ENCODE peak calls at places on chromosome 22, in six cellular contexts. One of them, this sample, is unnamed.
A peak's percentile ranks its signal among the peaks of the same experiment; 100 is the strongest.

GRCh38 chr22:27462190-27462589 is 339.4 kb downstream of the MN1 start:
- DNase-seq in pancreas: peak; percentile 19
- DNase-seq in HL-60: no peak
- DNase-seq in SJCRH30: no peak
- DNase-seq in ovary: no peak
- DNase-seq in sigmoid colon: no peak
- DNase-seq in this sample: no peak

GRCh38 chr22:18068381-18068988 is 9.3 kb upstream of the PEX26 start:
- DNase-seq in pancreas: no peak
- DNase-seq in ovary: no peak
- DNase-seq in sigmoid colon: no peak
- DNase-seq in SJCRH30: no peak
- DNase-seq in HL-60: no peak
- DNase-seq in this sample: no peak

GRCh38 chr22:49481651-49482399 is 345.8 kb downstream of the BRD1 start:
- DNase-seq in HL-60: no peak
- DNase-seq in sigmoid colon: no peak
- DNase-seq in SJCRH30: no peak
- DNase-seq in ovary: no peak
- DNase-seq in pancreas: no peak
- DNase-seq in this sample: no peak

GRCh38 chr22:34122064-34122463 is 201.8 kb upstream of the LARGE1 start:
- DNase-seq in pancreas: no peak
- DNase-seq in SJCRH30: no peak
- DNase-seq in HL-60: no peak
- DNase-seq in ovary: no peak
- DNase-seq in sigmoid colon: no peak
- DNase-seq in this sample: no peak

GRCh38 chr22:20763630-20764029 is 10.3 kb upstream of the SERPIND1 start:
- DNase-seq in ovary: no peak
- DNase-seq in SJCRH30: no peak
- DNase-seq in sigmoid colon: no peak
- DNase-seq in HL-60: no peak
- DNase-seq in pancreas: no peak
- DNase-seq in this sample: no peak

GRCh38 chr22:19659805-19660345 is 54.4 kb upstream of the SEPTIN5 start:
- DNase-seq in SJCRH30: no peak
- DNase-seq in ovary: no peak
- DNase-seq in pancreas: no peak
- DNase-seq in sigmoid colon: no peak
- DNase-seq in HL-60: no peak
- DNase-seq in this sample: no peak

GRCh38 chr22:31806751-31807150 is 52.9 kb downstream of the DEPDC5 start:
- DNase-seq in pancreas: no peak
- DNase-seq in sigmoid colon: no peak
- DNase-seq in SJCRH30: no peak
- DNase-seq in ovary: no peak
- DNase-seq in HL-60: no peak
- DNase-seq in this sample: no peak

GRCh38 chr22:45878051-45878764 is 98.8 kb downstream of the WNT7B start:
- DNase-seq in HL-60: no peak
- DNase-seq in pancreas: peak; percentile 1
- DNase-seq in ovary: peak; percentile 13
- DNase-seq in SJCRH30: no peak
- DNase-seq in sigmoid colon: peak; percentile 58
- DNase-seq in this sample: no peak

GRCh38 chr22:41683052-41683451 is 5.6 kb downstream of the SNU13 start:
- DNase-seq in sigmoid colon: peak; percentile 56
- DNase-seq in pancreas: no peak
- DNase-seq in SJCRH30: no peak
- DNase-seq in ovary: no peak
- DNase-seq in HL-60: no peak
- DNase-seq in this sample: no peak

GRCh38 chr22:30420401-30421178 is 5.0 kb upstream of the MTFP1 start:
- DNase-seq in pancreas: no peak
- DNase-seq in sigmoid colon: no peak
- DNase-seq in SJCRH30: no peak
- DNase-seq in HL-60: no peak
- DNase-seq in ovary: no peak
- DNase-seq in this sample: no peak

GRCh38 chr22:49968313-49968830 is 7.8 kb downstream of the PIM3 start:
- DNase-seq in sigmoid colon: no peak
- DNase-seq in pancreas: peak; percentile 21
- DNase-seq in SJCRH30: peak; percentile 6
- DNase-seq in ovary: peak; percentile 40
- DNase-seq in HL-60: no peak
- DNase-seq in this sample: no peak

GRCh38 chr22:20156611-20157415 is 6.0 kb upstream of the CCDC188 start:
- DNase-seq in ovary: peak; percentile 93
- DNase-seq in pancreas: peak; percentile 72
- DNase-seq in sigmoid colon: peak; percentile 92
- DNase-seq in SJCRH30: peak; percentile 70
- DNase-seq in HL-60: peak; percentile 38
- DNase-seq in this sample: peak; percentile 88

GRCh38 chr22:46297151-46297819 is 615 bp downstream of the GTSE1 start:
- DNase-seq in ovary: peak; percentile 51
- DNase-seq in sigmoid colon: no peak
- DNase-seq in SJCRH30: peak; percentile 63
- DNase-seq in HL-60: no peak
- DNase-seq in pancreas: no peak
- DNase-seq in this sample: peak; percentile 54

GRCh38 chr22:38350444-38351359 is 33.5 kb upstream of the CSNK1E start:
- DNase-seq in ovary: no peak
- DNase-seq in SJCRH30: no peak
- DNase-seq in HL-60: no peak
- DNase-seq in pancreas: no peak
- DNase-seq in sigmoid colon: peak; percentile 40
- DNase-seq in this sample: peak; percentile 38

GRCh38 chr22:30127749-30128166 is 47.5 kb downstream of the HORMAD2 start:
- DNase-seq in pancreas: no peak
- DNase-seq in sigmoid colon: no peak
- DNase-seq in HL-60: peak; percentile 56
- DNase-seq in SJCRH30: no peak
- DNase-seq in ovary: no peak
- DNase-seq in this sample: no peak

GRCh38 chr22:46969491-46969890 is 207.0 kb downstream of the TBC1D22A start:
- DNase-seq in ovary: no peak
- DNase-seq in SJCRH30: no peak
- DNase-seq in pancreas: no peak
- DNase-seq in HL-60: no peak
- DNase-seq in sigmoid colon: peak; percentile 36
- DNase-seq in this sample: no peak

GRCh38 chr22:20062043-20062765 is 17.8 kb upstream of the DGCR8 start:
- DNase-seq in pancreas: no peak
- DNase-seq in SJCRH30: no peak
- DNase-seq in ovary: no peak
- DNase-seq in sigmoid colon: no peak
- DNase-seq in HL-60: no peak
- DNase-seq in this sample: no peak

GRCh38 chr22:30453731-30454510 is 17.9 kb downstream of the SEC14L3 start:
- DNase-seq in HL-60: peak; percentile 21
- DNase-seq in ovary: no peak
- DNase-seq in pancreas: no peak
- DNase-seq in SJCRH30: peak; percentile 18
- DNase-seq in sigmoid colon: no peak
- DNase-seq in this sample: peak; percentile 48

GRCh38 chr22:41874090-41874489 is 40.8 kb downstream of the SHISA8 start:
- DNase-seq in SJCRH30: no peak
- DNase-seq in HL-60: no peak
- DNase-seq in sigmoid colon: no peak
- DNase-seq in pancreas: no peak
- DNase-seq in ovary: no peak
- DNase-seq in this sample: no peak

GRCh38 chr22:45671051-45671782 is 417 bp upstream of the ATXN10 start:
- DNase-seq in SJCRH30: no peak
- DNase-seq in HL-60: no peak
- DNase-seq in sigmoid colon: peak; percentile 73
- DNase-seq in ovary: no peak
- DNase-seq in pancreas: no peak
- DNase-seq in this sample: peak; percentile 96

GRCh38 chr22:45229181-45229580 is 11.5 kb downstream of the KIAA0930 start:
- DNase-seq in SJCRH30: no peak
- DNase-seq in ovary: no peak
- DNase-seq in sigmoid colon: no peak
- DNase-seq in HL-60: no peak
- DNase-seq in pancreas: no peak
- DNase-seq in this sample: no peak

GRCh38 chr22:21992593-21993237 is 10.1 kb upstream of the TOP3B start:
- DNase-seq in sigmoid colon: no peak
- DNase-seq in ovary: no peak
- DNase-seq in pancreas: no peak
- DNase-seq in SJCRH30: no peak
- DNase-seq in HL-60: no peak
- DNase-seq in this sample: no peak

GRCh38 chr22:21994881-21995444 is 12.4 kb upstream of the TOP3B start:
- DNase-seq in HL-60: no peak
- DNase-seq in sigmoid colon: no peak
- DNase-seq in SJCRH30: no peak
- DNase-seq in ovary: no peak
- DNase-seq in pancreas: no peak
- DNase-seq in this sample: no peak

GRCh38 chr22:21998595-21999247 is 16.1 kb upstream of the TOP3B start:
- DNase-seq in SJCRH30: no peak
- DNase-seq in ovary: no peak
- DNase-seq in sigmoid colon: no peak
- DNase-seq in HL-60: no peak
- DNase-seq in pancreas: no peak
- DNase-seq in this sample: no peak

GRCh38 chr22:21996175-21996574 is 13.6 kb upstream of the TOP3B start:
- DNase-seq in sigmoid colon: no peak
- DNase-seq in SJCRH30: no peak
- DNase-seq in pancreas: no peak
- DNase-seq in HL-60: no peak
- DNase-seq in ovary: no peak
- DNase-seq in this sample: no peak

DNA sequence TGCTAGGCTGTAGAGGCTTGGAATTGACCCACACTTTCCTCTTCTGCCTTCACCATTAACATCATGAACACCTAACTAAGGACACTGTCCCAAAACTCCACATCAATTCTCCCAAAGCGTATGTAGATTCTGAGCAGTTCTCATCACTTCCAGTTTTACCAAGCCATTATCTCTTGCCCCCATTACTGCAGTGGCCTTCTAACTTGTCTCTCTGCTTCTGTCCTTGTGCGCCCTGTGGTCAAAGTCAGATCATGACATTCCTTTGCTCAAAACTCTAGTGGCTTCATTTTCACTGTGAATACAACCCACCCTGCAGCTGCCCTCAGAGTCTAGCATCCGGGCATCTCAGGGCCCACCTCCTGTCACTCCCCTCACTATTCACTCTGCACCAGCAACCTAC is 13.1 kb upstream of the TOP3B start:
- DNase-seq in SJCRH30: no peak
- DNase-seq in ovary: no peak
- DNase-seq in sigmoid colon: no peak
- DNase-seq in HL-60: no peak
- DNase-seq in pancreas: no peak
- DNase-seq in this sample: no peak
- H3K27me3 ChIP-seq in SJCRH30: peaks cover 8% of the 10 kb centered on the region
- H3K27me3 ChIP-seq in ovary: no peaks in the 10 kb centered on the region
- H3K27me3 ChIP-seq in sigmoid colon: no peaks in the 10 kb centered on the region
- H3K27me3 ChIP-seq in HL-60: no peaks in the 10 kb centered on the region
- H3K27me3 ChIP-seq in pancreas: no peaks in the 10 kb centered on the region
- H3K27me3 ChIP-seq in this sample: peaks cover 100% of the 10 kb centered on the region

DNA sequence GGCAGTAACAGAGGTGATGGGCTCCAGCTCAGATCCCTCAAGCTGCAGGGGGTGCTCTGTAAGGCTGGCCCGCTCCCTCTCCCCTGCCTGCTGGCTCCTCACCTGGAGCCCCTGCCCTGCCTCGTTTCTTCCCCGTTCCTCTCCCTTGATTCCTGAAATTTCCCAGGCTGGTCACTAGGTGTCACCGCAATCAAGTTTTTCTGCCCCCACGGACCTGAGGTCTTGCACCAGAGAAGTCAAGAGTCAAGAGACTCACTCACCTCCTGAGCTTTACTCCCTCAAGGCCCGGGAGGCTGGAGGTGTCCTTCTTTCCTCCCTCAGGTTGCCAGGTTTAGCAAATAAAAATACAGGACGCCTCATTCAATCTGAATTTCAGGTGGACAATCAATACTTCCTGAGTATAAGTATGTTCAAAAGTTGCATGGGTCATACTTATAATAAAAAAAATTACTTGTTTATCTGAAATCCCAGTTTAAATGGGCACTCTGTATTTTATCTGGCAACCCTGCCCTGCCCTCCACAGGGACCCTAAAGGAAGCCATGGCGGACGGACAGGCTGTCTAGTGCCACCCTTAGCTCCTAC is 69.2 kb downstream of the SCUBE1 start:
- DNase-seq in SJCRH30: peak; percentile 55
- DNase-seq in sigmoid colon: no peak
- DNase-seq in HL-60: peak; percentile 51
- DNase-seq in pancreas: peak; percentile 28
- DNase-seq in ovary: peak; percentile 55
- DNase-seq in this sample: peak; percentile 84
- H3K27me3 ChIP-seq in SJCRH30: no peaks in the 10 kb centered on the region
- H3K27me3 ChIP-seq in sigmoid colon: peaks cover 8% of the 10 kb centered on the region
- H3K27me3 ChIP-seq in HL-60: no peaks in the 10 kb centered on the region
- H3K27me3 ChIP-seq in pancreas: no peaks in the 10 kb centered on the region
- H3K27me3 ChIP-seq in ovary: no peaks in the 10 kb centered on the region
- H3K27me3 ChIP-seq in this sample: no peaks in the 10 kb centered on the region

GRCh38 chr22:26170112-26170492 is 840 bp downstream of the SEZ6L start:
- DNase-seq in HL-60: no peak
- DNase-seq in ovary: no peak
- DNase-seq in pancreas: no peak
- DNase-seq in SJCRH30: no peak
- DNase-seq in sigmoid colon: no peak
- DNase-seq in this sample: peak; percentile 27
- H3K27me3 ChIP-seq in HL-60: peaks cover 14% of the 10 kb centered on the region
- H3K27me3 ChIP-seq in ovary: no peaks in the 10 kb centered on the region
- H3K27me3 ChIP-seq in pancreas: no peaks in the 10 kb centered on the region
- H3K27me3 ChIP-seq in SJCRH30: no peaks in the 10 kb centered on the region
- H3K27me3 ChIP-seq in sigmoid colon: peaks cover 97% of the 10 kb centered on the region
- H3K27me3 ChIP-seq in this sample: peaks cover 65% of the 10 kb centered on the region

GRCh38 chr22:48432721-48433518 is 1394.8 kb downstream of the BRD1 start:
- DNase-seq in sigmoid colon: peak; percentile 57
- DNase-seq in ovary: no peak
- DNase-seq in pancreas: no peak
- DNase-seq in HL-60: no peak
- DNase-seq in SJCRH30: no peak
- DNase-seq in this sample: no peak
- H3K27me3 ChIP-seq in sigmoid colon: peaks cover 3% of the 10 kb centered on the region
- H3K27me3 ChIP-seq in ovary: no peaks in the 10 kb centered on the region
- H3K27me3 ChIP-seq in pancreas: no peaks in the 10 kb centered on the region
- H3K27me3 ChIP-seq in HL-60: no peaks in the 10 kb centered on the region
- H3K27me3 ChIP-seq in SJCRH30: peaks cover 78% of the 10 kb centered on the region
- H3K27me3 ChIP-seq in this sample: no peaks in the 10 kb centered on the region

This sample was measured in GM23338.